ENCODE peak calls at places on chromosomes 11 and 22, in four cellular contexts. R is HEK293T, M is brain microvascular endothelial cell, A is OCI-M1. T is an unnamed sample.

GRCh38 chr22:45441158-45441557 is 27.7 kb downstream of the RIBC2 start:
- DNase-seq in R (peak), M (peak), A (peak), T (peak)

GRCh38 chr11:1488575-1489180 is 2.1 kb upstream of the MOB2 start:
- DNase-seq in R (no peak), M (no peak), A (no peak), T (no peak)

GRCh38 chr11:116386118-116386699 is 386.6 kb downstream of the BUD13 start:
- DNase-seq in R (no peak), M (no peak), A (no peak), T (no peak)

GRCh38 chr11:26780686-26781085 is 58.8 kb upstream of the SLC5A12 start:
- DNase-seq in R (no peak), M (peak), A (no peak), T (no peak)

GRCh38 chr11:79108851-79109250 is 332.0 kb downstream of the TENM4 start:
- DNase-seq in R (no peak), M (no peak), A (no peak), T (peak)

GRCh38 chr22:39283312-39284141 is 35.9 kb downstream of the RPL3 start:
- DNase-seq in R (no peak), M (no peak), A (peak), T (no peak)

GRCh38 chr22:45310331-45311032 is 748 bp downstream of the FAM118A start:
- DNase-seq in R (no peak), M (no peak), A (no peak), T (no peak)

GRCh38 chr11:86559311-86559945 is 113.0 kb downstream of the ME3 start:
- DNase-seq in R (no peak), M (peak), A (no peak), T (peak)

GRCh38 chr11:126886085-126886484 is 114.5 kb downstream of the KIRREL3 start:
- DNase-seq in R (no peak), M (no peak), A (no peak), T (no peak)

GRCh38 chr11:16091862-16092261 is 264.5 kb downstream of the SOX6 start:
- DNase-seq in R (no peak), M (no peak), A (no peak), T (no peak)

GRCh38 chr22:39502789-39503464 is 837 bp downstream of the MIEF1 start:
- DNase-seq in R (no peak), M (no peak), A (peak), T (no peak)

GRCh38 chr11:57427692-57428082 is 766 bp upstream of the SLC43A3 start:
- DNase-seq in R (no peak), M (no peak), A (no peak), T (no peak)

GRCh38 chr11:65430406-65431217 is 8.0 kb downstream of the NEAT1 start:
- DNase-seq in R (no peak), M (peak), A (no peak), T (peak)